ENCODE peak calls at places on chromosome 21, in four cellular contexts. P is IMR-90, K is K562, W is H1. E is an unnamed sample.

GRCh38 chr21:45154511-45155508 is 80.4 kb downstream of the ADARB1 start:
- DNase-seq in P (peak), K (peak), W (peak), E (no peak)

GRCh38 chr21:15625363-15625762 is 104.4 kb upstream of the USP25 start:
- DNase-seq in P (no peak), K (no peak), W (no peak), E (no peak)

GRCh38 chr21:14917762-14918161 is 147.0 kb downstream of the NRIP1 start:
- DNase-seq in P (no peak), K (no peak), W (no peak), E (no peak)

GRCh38 chr21:25862596-25862995 is 127.8 kb downstream of the GABPA start:
- DNase-seq in P (peak), K (peak), W (no peak), E (no peak)

GRCh38 chr21:34834852-34835501 is 166.2 kb downstream of the CLIC6 start:
- DNase-seq in P (no peak), K (no peak), W (no peak), E (no peak)

GRCh38 chr21:41171210-41171609 is 3.2 kb downstream of the BACE2 start:
- DNase-seq in P (no peak), K (no peak), W (no peak), E (no peak)

GRCh38 chr21:45032332-45032731 is 42.0 kb upstream of the ADARB1 start:
- DNase-seq in P (no peak), K (no peak), W (no peak), E (no peak)

GRCh38 chr21:43864806-43865470 is at the start of gene AGPAT3:
- DNase-seq in P (no peak), K (peak), W (no peak), E (no peak)

GRCh38 chr21:43785134-43785533 is 4.2 kb upstream of the RRP1 start:
- DNase-seq in P (no peak), K (no peak), W (no peak), E (no peak)

GRCh38 chr21:45488839-45489479 is 53.3 kb downstream of the SLC19A1 start:
- DNase-seq in P (no peak), K (no peak), W (peak), E (no peak)

DNA sequence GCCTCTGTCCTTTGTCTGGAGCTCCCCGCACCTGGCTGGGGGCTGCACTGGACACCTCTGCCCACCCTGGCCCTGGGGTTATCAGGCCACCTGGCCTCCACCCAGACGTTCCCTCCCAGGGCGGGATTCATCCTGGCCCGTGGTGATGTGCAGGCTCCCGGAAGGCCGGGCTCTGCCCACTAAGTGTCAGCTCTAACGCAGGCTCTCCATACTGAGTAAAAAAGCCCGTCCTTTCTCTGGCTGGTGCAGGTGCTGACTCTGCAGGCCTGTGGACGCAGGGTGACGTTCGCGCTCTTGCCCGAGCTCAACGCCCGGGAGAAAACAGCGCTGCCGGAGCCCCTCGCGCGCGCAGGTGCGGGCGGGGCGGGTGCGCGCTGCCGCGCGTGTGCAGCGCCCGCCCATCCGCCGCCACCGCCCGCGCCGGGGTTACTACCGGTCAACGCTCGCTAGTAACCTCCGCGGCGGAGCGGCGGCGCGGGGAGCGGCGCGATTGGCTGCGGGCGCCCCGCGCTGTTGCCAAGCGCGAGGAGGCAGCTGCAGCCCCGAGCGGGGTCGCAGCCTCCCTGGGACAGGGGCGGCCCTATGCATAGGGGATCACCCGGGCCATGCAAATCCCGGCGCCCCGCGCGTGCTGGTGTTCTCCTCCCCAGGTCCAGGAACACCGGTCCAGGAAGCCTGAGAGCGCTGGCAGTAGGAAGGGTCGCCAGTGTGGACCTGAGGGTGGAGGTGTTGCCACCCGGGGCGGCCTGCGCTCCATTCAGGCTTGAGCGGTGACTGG is 15.7 kb downstream of the ABCG1 start:
- DNase-seq in P (peak), K (peak), W (peak), E (no peak)
- TF ChIP-seq CHD1 in P (no peak), K (no peak), W (no peak), E (no peak)

DNA sequence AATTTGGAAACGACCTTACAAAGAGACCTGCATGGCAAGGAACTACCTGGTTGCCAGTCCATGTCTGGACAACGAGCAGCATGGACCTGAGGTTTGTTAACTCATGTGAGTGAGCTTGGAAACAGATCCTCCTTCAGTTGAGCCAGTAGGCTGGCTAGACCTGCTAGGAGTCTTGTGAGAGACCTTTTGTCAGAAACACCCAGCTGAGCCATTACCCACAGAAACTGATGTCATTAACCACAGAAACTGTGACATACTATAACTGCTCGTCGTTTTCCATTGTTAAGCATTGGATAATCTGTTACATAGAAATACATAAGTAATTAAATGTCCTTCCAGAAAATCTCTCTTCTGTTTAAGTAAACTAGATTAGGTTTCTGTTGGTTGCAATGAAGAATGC is 211.1 kb upstream of the C21orf91 start:
- DNase-seq in P (no peak), K (no peak), W (no peak), E (no peak)
- TF ChIP-seq CHD1 in P (no peak), K (no peak), W (no peak), E (no peak)

GRCh38 chr21:39173999-39174398 is 9.3 kb downstream of the PSMG1 start:
- DNase-seq in P (no peak), K (no peak), W (no peak), E (no peak)

GRCh38 chr21:39175665-39176064 is 7.6 kb downstream of the PSMG1 start:
- DNase-seq in P (no peak), K (no peak), W (no peak), E (no peak)

GRCh38 chr21:39169906-39170305 is 13.3 kb downstream of the PSMG1 start:
- DNase-seq in P (no peak), K (no peak), W (no peak), E (no peak)

GRCh38 chr21:39176312-39176711 is 6.9 kb downstream of the PSMG1 start:
- DNase-seq in P (peak), K (no peak), W (no peak), E (no peak)

GRCh38 chr21:39175154-39175553 is 8.1 kb downstream of the PSMG1 start:
- DNase-seq in P (peak), K (no peak), W (no peak), E (no peak)
- TF ChIP-seq CHD1 in P (no peak), K (no peak), W (no peak), E (no peak)

GRCh38 chr21:29678616-29679015 is 261.2 kb downstream of the GRIK1 start:
- DNase-seq in P (no peak), K (no peak), W (no peak), E (no peak)
- TF ChIP-seq CHD1 in P (no peak), K (no peak), W (no peak), E (no peak)